ENCODE peak calls at places on chromosomes 7 and 10, in nine cellular contexts. F is GM23248, A is MM.1S, W is hepatocyte, T is HCT116, I is neural progenitor cell, L is OCI-LY7, C is GM23338, D is PC-3. N is an unnamed sample.

GRCh38 chr7:93194368-93194767 is 31.9 kb downstream of the HEPACAM2 start:
- DNase-seq in L (no peak), W (peak), I (no peak), A (no peak), D (peak), C (no peak), T (no peak), F (peak), N (no peak)

GRCh38 chr7:55552320-55553086 is 19.8 kb downstream of the VOPP1 start:
- DNase-seq in F (peak), W (peak), T (no peak), I (no peak), C (no peak), A (peak), D (peak), L (no peak), N (no peak)

GRCh38 chr7:964401-965231 is 10.1 kb upstream of the ADAP1 start:
- DNase-seq in I (peak), C (peak), T (no peak), F (peak), L (peak), D (peak), W (no peak), A (peak), N (peak)

GRCh38 chr10:87675396-87676376 is 16.0 kb downstream of the PAPSS2 start:
- DNase-seq in L (no peak), F (peak), W (no peak), I (no peak), D (peak), A (no peak), T (no peak), C (peak), N (no peak)

GRCh38 chr7:88243345-88243909 is 23.6 kb upstream of the SRI start:
- DNase-seq in C (peak), L (peak), A (peak), D (peak), W (peak), I (peak), F (peak), T (peak), N (peak)

GRCh38 chr10:4431114-4431862 is 394.7 kb upstream of the AKR1E2 start:
- DNase-seq in I (no peak), D (no peak), T (peak), C (no peak), F (no peak), W (no peak), L (no peak), A (no peak), N (no peak)

GRCh38 chr10:110416776-110417732 is 80.7 kb upstream of the DUSP5 start:
- DNase-seq in L (no peak), F (peak), I (no peak), C (no peak), D (peak), W (no peak), A (no peak), T (no peak), N (no peak)

GRCh38 chr7:28408105-28408973 is 4.0 kb upstream of the CREB5 start:
- DNase-seq in I (peak), A (no peak), W (no peak), L (no peak), T (no peak), D (no peak), F (peak), C (peak), N (peak)

GRCh38 chr10:100621360-100622205 is 85.8 kb downstream of the HIF1AN start:
- DNase-seq in A (no peak), T (no peak), I (no peak), L (no peak), F (no peak), D (no peak), C (no peak), W (no peak), N (peak)

GRCh38 chr7:30049173-30049572 is 21.0 kb downstream of the PLEKHA8 start:
- DNase-seq in F (no peak), T (no peak), I (no peak), D (no peak), A (no peak), W (no peak), L (no peak), C (no peak), N (no peak)
- TF ChIP-seq EZH2phosphoT487 in F (no peak), T (no peak), I (no peak), D (no peak), A (no peak), W (no peak), L (no peak), C (no peak), N (no peak)

GRCh38 chr10:44820094-44820493 is 91.0 kb upstream of the TMEM72 start:
- DNase-seq in C (no peak), L (no peak), F (no peak), T (no peak), A (no peak), W (no peak), D (no peak), I (no peak), N (no peak)
- TF ChIP-seq EZH2phosphoT487 in C (no peak), L (no peak), F (no peak), T (no peak), A (no peak), W (no peak), D (no peak), I (no peak), N (no peak)

GRCh38 chr10:81873231-81873931 is 1.6 kb upstream of the NRG3 start:
- DNase-seq in I (no peak), T (no peak), W (no peak), F (no peak), A (no peak), C (no peak), L (no peak), D (no peak), N (no peak)
- TF ChIP-seq EZH2phosphoT487 in I (no peak), T (no peak), W (no peak), F (no peak), A (no peak), C (no peak), L (no peak), D (no peak), N (no peak)

GRCh38 chr7:140773104-140773503 is 76.6 kb downstream of the NDUFB2 start:
- DNase-seq in I (no peak), L (no peak), T (no peak), A (no peak), C (no peak), W (no peak), D (no peak), F (peak), N (no peak)

GRCh38 chr7:140778568-140778967 is 82.1 kb downstream of the NDUFB2 start:
- DNase-seq in C (no peak), D (no peak), A (no peak), F (no peak), T (no peak), L (no peak), W (no peak), I (no peak), N (no peak)

GRCh38 chr7:140771826-140772225 is 75.3 kb downstream of the NDUFB2 start:
- DNase-seq in F (no peak), A (no peak), L (no peak), I (no peak), C (no peak), D (no peak), W (no peak), T (no peak), N (no peak)

GRCh38 chr7:140769852-140770251 is 73.3 kb downstream of the NDUFB2 start:
- DNase-seq in F (no peak), C (no peak), W (no peak), I (no peak), A (no peak), D (no peak), T (no peak), L (no peak), N (peak)

GRCh38 chr7:140774371-140774770 is 77.9 kb downstream of the NDUFB2 start:
- DNase-seq in W (no peak), T (no peak), I (no peak), F (no peak), D (no peak), A (no peak), C (no peak), L (no peak), N (no peak)
- TF ChIP-seq EZH2phosphoT487 in W (no peak), T (no peak), I (no peak), F (no peak), D (no peak), A (no peak), C (no peak), L (no peak), N (no peak)

DNA sequence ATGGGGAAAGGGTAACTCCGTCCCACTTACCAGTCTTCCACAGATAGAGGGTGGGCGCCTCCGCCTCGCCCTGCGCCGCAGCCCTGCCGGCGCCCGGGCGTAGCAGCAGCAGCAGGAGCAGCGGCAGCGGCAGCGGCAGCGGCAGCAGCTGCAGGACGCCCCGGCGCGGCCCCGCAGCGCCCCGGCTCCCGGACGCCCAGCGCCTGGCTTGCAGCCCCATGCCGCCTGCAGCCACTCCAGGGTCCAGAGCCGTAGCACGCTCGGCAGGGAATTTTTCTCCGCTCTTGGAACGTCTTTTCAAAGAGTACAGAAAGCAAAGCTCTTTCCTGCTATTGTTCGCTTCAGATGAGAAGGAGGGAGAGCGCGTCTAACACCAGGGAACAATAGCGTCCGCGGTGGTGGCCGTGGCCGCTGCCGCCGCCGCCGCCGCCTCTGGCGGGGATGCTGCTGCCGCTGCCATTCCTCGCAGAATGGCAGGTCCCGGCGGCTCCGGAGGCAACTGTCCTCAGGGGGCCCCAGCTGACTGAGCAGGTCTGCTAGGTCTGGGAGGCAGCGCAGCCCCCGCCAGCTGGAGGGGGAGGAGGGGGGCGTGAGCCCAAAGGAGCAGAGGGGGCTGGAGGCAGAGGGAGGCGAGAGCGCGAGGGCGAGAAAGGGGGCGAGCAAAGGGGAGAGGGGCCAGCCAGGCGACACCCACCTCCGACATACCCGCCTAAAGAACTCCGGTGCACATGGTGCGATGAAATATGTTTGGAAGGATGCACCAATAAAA is at the start of gene THSD7A:
- DNase-seq in I (peak), T (no peak), L (no peak), D (peak), A (peak), W (peak), C (peak), F (peak), N (peak)
- TF ChIP-seq EZH2phosphoT487 in I (no peak), T (no peak), L (no peak), D (no peak), A (no peak), W (no peak), C (no peak), F (no peak), N (no peak)